ENCODE peak calls at places on chromosomes 3 and 15, in four cellular contexts. F is hepatocyte, Y is mucosa of descending colon, I is iPS DF 6.9. C is an unnamed sample.

GRCh38 chr3:52399593-52399992 is 45.3 kb downstream of the SEMA3G start:
- DNase-seq in I (no peak), Y (peak; percentile 41), F (no peak), C (no peak)

GRCh38 chr3:188817920-188818239 is 353.9 kb upstream of the TPRG1 start:
- DNase-seq in F (no peak), Y (no peak), I (no peak), C (no peak)

GRCh38 chr15:76185716-76186115 is 125.6 kb downstream of the ETFA start:
- DNase-seq in F (peak; percentile 54), Y (peak; percentile 29), I (peak; percentile 61), C (no peak)

GRCh38 chr3:16883057-16883725 is 1.6 kb upstream of the PLCL2 start:
- DNase-seq in Y (no peak), I (no peak), F (peak; percentile 50), C (no peak)

GRCh38 chr3:24111711-24112110 is 166.6 kb downstream of the NR1D2 start:
- DNase-seq in F (no peak), I (no peak), Y (no peak), C (no peak)

GRCh38 chr3:113535898-113536297 is 3.5 kb downstream of the SIDT1 start:
- DNase-seq in I (no peak), Y (no peak), F (no peak), C (no peak)

GRCh38 chr3:53252105-53252946 is 3.5 kb downstream of the TKT start:
- DNase-seq in I (no peak), Y (no peak), F (no peak), C (peak; percentile 76)

GRCh38 chr15:83287541-83288027 is 3.1 kb upstream of the BNC1 start:
- DNase-seq in Y (no peak), F (no peak), I (no peak), C (no peak)

GRCh38 chr3:193780371-193780770 is 187.4 kb downstream of the OPA1 start:
- DNase-seq in F (no peak), Y (no peak), I (no peak), C (no peak)

GRCh38 chr3:171461087-171461917 is 1.1 kb upstream of the TNIK start:
- DNase-seq in I (no peak), F (peak; percentile 42), Y (no peak), C (no peak)

GRCh38 chr15:45759910-45760309 is 125.1 kb downstream of the SQOR start:
- DNase-seq in F (peak; percentile 17), I (no peak), Y (no peak), C (no peak)

GRCh38 chr3:114108137-114108536 is 51.6 kb downstream of the QTRT2 start:
- DNase-seq in F (no peak), Y (no peak), I (no peak), C (no peak)

GRCh38 chr15:75620776-75621536 is 4.6 kb downstream of the SNUPN start:
- DNase-seq in I (no peak), F (peak; percentile 72), Y (peak; percentile 56), C (peak; percentile 80)

GRCh38 chr3:65334045-65334665 is 646.4 kb upstream of the ADAMTS9 start:
- DNase-seq in Y (peak; percentile 27), F (no peak), I (no peak), C (no peak)

GRCh38 chr3:113744941-113745272 is 1.1 kb downstream of the NAA50 start:
- DNase-seq in Y (peak; percentile 5), I (no peak), F (no peak), C (no peak)

GRCh38 chr15:36988947-36989346 is 111.4 kb downstream of the MEIS2 start:
- DNase-seq in Y (no peak), F (no peak), I (no peak), C (no peak)

GRCh38 chr3:85312326-85312725 is 353.5 kb downstream of the CADM2 start:
- DNase-seq in I (no peak), Y (no peak), F (no peak), C (no peak)

GRCh38 chr3:47612178-47612577 is 33.5 kb upstream of the CSPG5 start:
- DNase-seq in F (no peak), I (no peak), Y (no peak), C (no peak)

GRCh38 chr3:152148579-152148978 is 120.2 kb upstream of the MBNL1 start:
- DNase-seq in Y (no peak), F (no peak), I (no peak), C (no peak)

GRCh38 chr3:38029400-38030125 is at the start of gene PLCD1:
- DNase-seq in F (peak; percentile 89), Y (peak; percentile 70), I (no peak), C (peak; percentile 93)

GRCh38 chr3:136960838-136961836 is 3.4 kb downstream of the IL20RB start:
- DNase-seq in F (no peak), Y (no peak), I (no peak), C (no peak)

GRCh38 chr3:13655074-13655913 is 106.4 kb downstream of the FBLN2 start:
- DNase-seq in F (peak; percentile 85), Y (peak; percentile 32), I (no peak), C (no peak)

GRCh38 chr15:47750030-47750739 is 32.9 kb downstream of the SEMA6D start:
- DNase-seq in F (peak; percentile 61), Y (no peak), I (no peak), C (no peak)

GRCh38 chr3:38054166-38054991 is 15.4 kb downstream of the DLEC1 start:
- DNase-seq in I (no peak), Y (no peak), F (peak; percentile 63), C (no peak)

GRCh38 chr15:38041576-38041975 is 107.1 kb downstream of the TMCO5A start:
- DNase-seq in I (no peak), F (peak; percentile 46), Y (peak; percentile 10), C (no peak)

GRCh38 chr15:38048001-38048455 is 113.6 kb downstream of the TMCO5A start:
- DNase-seq in I (no peak), F (no peak), Y (no peak), C (no peak)

GRCh38 chr15:38040615-38041014 is 106.2 kb downstream of the TMCO5A start:
- DNase-seq in F (no peak), Y (no peak), I (no peak), C (no peak)

GRCh38 chr15:38038659-38039442 is 104.4 kb downstream of the TMCO5A start:
- DNase-seq in Y (no peak), I (no peak), F (no peak), C (no peak)

DNA sequence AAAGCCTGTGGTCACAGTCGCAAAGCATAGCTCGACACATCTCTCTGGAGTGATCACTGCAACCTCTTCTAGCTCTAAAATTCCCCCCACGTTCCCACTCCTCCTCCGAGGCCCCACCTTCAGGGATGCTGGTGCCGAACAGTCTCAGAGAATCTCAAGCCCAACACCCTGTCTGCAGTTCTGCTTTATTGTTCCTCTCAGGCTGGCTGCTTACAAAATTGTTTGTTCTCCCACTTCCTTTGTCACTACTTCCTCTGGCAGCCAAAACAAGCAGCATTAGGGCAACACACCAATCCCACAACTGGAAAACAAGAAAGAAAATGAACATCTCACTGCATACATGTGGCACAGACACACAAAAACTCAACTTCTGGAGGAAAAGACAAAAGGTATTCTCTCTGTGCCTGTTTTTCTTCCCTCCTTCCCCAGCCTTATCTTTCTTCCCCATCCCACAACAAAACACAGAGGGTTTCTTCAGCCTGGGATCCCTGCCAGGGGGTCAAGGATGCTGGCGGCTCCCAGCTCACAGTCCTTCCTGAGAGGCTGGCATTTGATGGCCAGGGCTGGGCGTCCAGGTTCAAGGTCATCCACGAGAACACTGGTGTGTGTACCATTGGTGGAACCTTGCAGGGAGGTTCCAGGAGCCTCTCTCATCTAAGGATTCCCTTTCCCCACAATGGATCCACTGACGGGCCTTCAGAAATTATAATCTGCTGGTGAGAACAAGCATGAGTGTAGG is 108.4 kb downstream of the TMCO5A start:
- DNase-seq in I (no peak), F (no peak), Y (peak; percentile 5), C (no peak)
- H3K4me1 ChIP-seq in I (peaks cover 2% of the 10 kb centered on the region), F (peaks cover 3% of the 10 kb centered on the region), Y (no peaks in the 10 kb centered on the region), C (no peaks in the 10 kb centered on the region)

DNA sequence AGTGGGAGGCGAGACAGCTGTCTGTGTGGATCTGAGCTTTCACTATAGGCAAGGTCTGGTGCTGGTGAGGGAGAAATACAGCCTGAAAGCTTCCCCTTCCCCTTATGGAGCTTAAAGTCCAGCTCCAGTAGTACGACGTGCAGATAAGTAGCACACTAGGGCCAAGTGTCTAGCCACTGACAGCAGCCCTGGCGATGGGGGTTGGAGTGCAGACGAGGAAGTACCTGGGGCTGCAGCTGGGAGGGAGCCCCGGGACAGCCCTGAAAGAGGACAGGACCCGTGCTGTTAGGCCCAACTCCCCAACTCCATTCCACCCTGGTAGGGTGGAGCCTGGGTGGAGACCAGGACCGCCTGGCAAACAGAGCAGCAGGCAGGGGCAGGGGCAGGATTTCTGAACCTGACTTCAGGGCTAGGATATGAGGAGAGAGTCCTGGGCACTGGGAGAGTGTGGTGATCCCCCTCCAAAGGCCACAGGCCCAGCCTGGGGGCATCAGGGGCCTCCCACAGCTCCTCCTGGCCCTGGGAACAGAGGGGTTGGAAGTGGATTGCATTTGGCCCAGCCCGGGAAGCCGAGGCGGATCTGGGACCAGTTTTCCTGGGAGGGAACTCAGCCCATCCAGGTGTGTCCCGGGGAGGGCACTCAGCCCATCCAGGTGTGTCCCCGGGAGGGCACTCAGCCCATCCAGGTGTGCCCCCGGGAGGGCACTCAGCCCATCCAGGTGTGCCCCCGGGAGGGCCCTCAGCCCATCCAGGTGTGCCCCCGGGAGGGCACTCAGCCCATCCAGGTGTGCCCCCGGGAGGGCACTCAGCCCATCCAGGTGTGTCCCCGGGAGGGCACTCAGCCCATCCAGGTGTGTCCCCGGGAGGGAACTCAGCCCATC is 42.8 kb downstream of the BDH1 start:
- DNase-seq in Y (no peak), F (no peak), I (no peak), C (no peak)
- H3K4me1 ChIP-seq in Y (peaks cover 7% of the 10 kb centered on the region), F (peaks cover 12% of the 10 kb centered on the region), I (no peaks in the 10 kb centered on the region), C (peaks cover 11% of the 10 kb centered on the region)

GRCh38 chr15:100031665-100032357 is 298.6 kb upstream of the LYSMD4 start:
- DNase-seq in I (no peak), Y (no peak), F (no peak), C (no peak)
- H3K4me1 ChIP-seq in I (no peaks in the 10 kb centered on the region), Y (no peaks in the 10 kb centered on the region), F (no peaks in the 10 kb centered on the region), C (no peaks in the 10 kb centered on the region)

GRCh38 chr3:76547674-76548073 is 492.2 kb upstream of the ROBO2 start:
- DNase-seq in I (no peak), Y (no peak), F (no peak), C (no peak)
- H3K4me1 ChIP-seq in I (no peaks in the 10 kb centered on the region), Y (no peaks in the 10 kb centered on the region), F (no peaks in the 10 kb centered on the region), C (no peaks in the 10 kb centered on the region)

DNA sequence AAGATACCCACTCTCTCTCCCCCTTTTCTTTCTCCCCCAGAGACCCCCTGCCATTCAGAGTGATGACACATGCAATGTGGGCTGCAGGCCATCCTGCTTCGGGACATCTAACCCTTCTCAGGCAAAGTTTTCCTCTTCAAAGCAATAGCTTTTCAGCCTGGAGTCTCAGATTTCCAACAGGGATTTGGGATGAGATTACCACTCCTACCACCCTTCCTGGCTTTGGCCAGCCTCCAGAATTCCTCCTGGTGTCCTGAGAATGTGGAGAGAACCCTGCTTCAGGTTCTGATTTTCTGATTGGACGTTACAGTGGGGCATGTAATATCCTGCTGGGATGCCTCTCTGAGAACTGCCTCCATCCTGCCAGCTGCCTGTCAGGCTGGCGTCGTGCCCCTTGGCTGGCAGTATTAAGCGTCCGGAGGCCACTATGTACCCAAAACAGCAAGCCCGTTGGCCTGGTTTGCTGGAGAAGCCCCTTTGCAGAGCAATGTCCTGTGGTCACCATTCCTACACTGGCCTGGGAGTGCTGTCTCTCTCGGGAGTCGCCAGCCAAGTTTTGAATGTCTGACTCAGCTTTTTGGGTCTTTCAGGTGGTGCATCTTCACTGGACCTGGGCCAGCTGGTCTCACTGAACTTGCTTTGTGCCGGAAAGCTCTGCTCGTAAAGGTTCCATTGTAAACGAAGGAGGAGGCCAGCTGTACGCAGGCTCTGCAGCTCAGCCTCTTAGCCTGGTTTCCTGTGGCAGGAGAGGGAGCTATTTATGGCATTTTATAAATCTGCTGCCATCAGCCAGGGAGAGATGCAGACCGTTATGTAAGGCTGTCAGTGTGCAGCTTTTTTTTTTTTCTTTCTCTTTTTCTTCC is 19.2 kb upstream of the TRAK1 start:
- DNase-seq in Y (peak; percentile 70), I (no peak), F (peak; percentile 68), C (peak; percentile 59)
- H3K4me1 ChIP-seq in Y (peaks cover 36% of the 10 kb centered on the region), I (peaks cover 5% of the 10 kb centered on the region), F (peaks cover 13% of the 10 kb centered on the region), C (peaks cover 28% of the 10 kb centered on the region)